ENCODE peak calls at places on chromosomes 16 and 17, in nine cellular contexts. M is progenitor cell of endocrine pancreas; L is hypothalamus; I is mucosa of gallbladder; W is activated T-cell treated with anti-CD3 and anti-CD28 coated beads for 1 hour; R is fibroblast of villous mesenchyme; O is stimulated activated CD8-positive, alpha-beta memory T cell treated with anti-CD3 and anti-CD28 coated beads, Interleukin-12 subunit alpha, Interleukin-12 subunit beta, amount 100 ng/mL, for 1 hour; F is amniotic epithelial cell; G is sciatic nerve. E is an unnamed sample.

GRCh38 chr17:35257080-35257701 is 14.3 kb downstream of the SLFN5 start:
- DNase-seq in M (no peak), L (no peak), I (peak), W (no peak), R (peak), O (no peak), F (peak), G (no peak), E (no peak)

GRCh38 chr17:60526726-60527125 is 684 bp upstream of the APPBP2 start:
- DNase-seq in M (no peak), L (no peak), I (no peak), W (no peak), R (peak), O (no peak), F (peak), G (no peak), E (no peak)

GRCh38 chr16:62225675-62226074 is 189.4 kb upstream of the CDH8 start:
- DNase-seq in M (peak), L (no peak), I (peak), W (no peak), R (no peak), O (no peak), F (peak), G (peak), E (peak)

GRCh38 chr17:54944796-54945195 is 23.7 kb downstream of the COX11 start:
- DNase-seq in M (no peak), L (no peak), I (no peak), W (no peak), R (peak), O (no peak), F (no peak), G (no peak), E (no peak)

GRCh38 chr17:676060-676745 is 38.4 kb downstream of the VPS53 start:
- DNase-seq in M (no peak), L (no peak), I (no peak), W (no peak), R (no peak), O (no peak), F (no peak), G (no peak), E (no peak)

GRCh38 chr17:75808905-75809621 is 24.5 kb downstream of the UNK start:
- DNase-seq in M (no peak), L (no peak), I (no peak), W (no peak), R (peak), O (no peak), F (peak), G (peak), E (no peak)

GRCh38 chr16:15502041-15502725 is 67.8 kb downstream of the BMERB1 start:
- DNase-seq in M (no peak), L (no peak), I (no peak), W (no peak), R (peak), O (no peak), F (peak), G (no peak), E (no peak)

GRCh38 chr16:67995423-67995822 is 3.9 kb downstream of the DPEP2 start:
- DNase-seq in M (no peak), L (no peak), I (no peak), W (no peak), R (no peak), O (no peak), F (no peak), G (no peak), E (no peak)

GRCh38 chr17:50059759-50060273 is 3.9 kb downstream of the ITGA3 start:
- DNase-seq in M (no peak), L (peak), I (no peak), W (no peak), R (peak), O (no peak), F (peak), G (no peak), E (no peak)

GRCh38 chr16:82384017-82384416 is 214.0 kb upstream of the MPHOSPH6 start:
- DNase-seq in M (no peak), L (no peak), I (no peak), W (no peak), R (no peak), O (no peak), F (no peak), G (no peak), E (no peak)

GRCh38 chr17:80931421-80932265 is 60.0 kb upstream of the CHMP6 start:
- DNase-seq in M (no peak), L (no peak), I (no peak), W (no peak), R (peak), O (no peak), F (peak), G (peak), E (no peak)

GRCh38 chr17:18331879-18332278 is 16.8 kb downstream of the SMCR8 start:
- DNase-seq in M (no peak), L (no peak), I (no peak), W (no peak), R (no peak), O (no peak), F (no peak), G (no peak), E (no peak)

GRCh38 chr17:82940226-82941020 is 100.6 kb upstream of the ZNF750 start:
- DNase-seq in M (no peak), L (no peak), I (no peak), W (no peak), R (no peak), O (no peak), F (no peak), G (peak), E (no peak)

GRCh38 chr17:65455154-65455971 is 106.1 kb downstream of the AXIN2 start:
- DNase-seq in M (no peak), L (no peak), I (no peak), W (no peak), R (no peak), O (no peak), F (no peak), G (no peak), E (no peak)

GRCh38 chr17:52049051-52049450 is 109.5 kb downstream of the CA10 start:
- DNase-seq in M (no peak), L (no peak), I (no peak), W (no peak), R (no peak), O (no peak), F (no peak), G (no peak), E (no peak)

GRCh38 chr17:40554646-40555295 is 10.5 kb downstream of the CCR7 start:
- DNase-seq in M (peak), L (no peak), I (no peak), W (no peak), R (no peak), O (no peak), F (no peak), G (peak), E (no peak)

GRCh38 chr16:87203060-87203656 is 114.0 kb downstream of the C16orf95 start:
- DNase-seq in M (peak), L (peak), I (peak), W (peak), R (peak), O (peak), F (peak), G (peak), E (no peak)

E was measured in occipital lobe.